ENCODE peak calls at places on chromosomes 3 and 15, in ten cellular contexts. One of them, this sample, is unnamed.

GRCh38 chr3:173395412-173396181 is 1.9 kb upstream of the NLGN1 start:
- DNase-seq in Ammon's horn: peak
- DNase-seq in T follicular helper cell: no peak
- DNase-seq in stimulated activated effector memory CD8-positive, alpha-beta T cell treated with anti-CD3 and anti-CD28 coated beads, Interleukin-12 subunit alpha, Interleukin-12 subunit beta, amount 100 ng/mL, for 72 hours: no peak
- DNase-seq in GM12864: no peak
- DNase-seq in sigmoid colon: peak
- DNase-seq in NCI-H1092 treated with DMSO at 0.1 percent for 48 hours: peak
- DNase-seq in Panc1: no peak
- DNase-seq in activated naive CD4-positive, alpha-beta T cell treated with anti-CD3 and anti-CD28 coated beads for 36 hours: peak
- DNase-seq in heart left ventricle: peak
- DNase-seq in this sample: no peak

GRCh38 chr15:69713726-69714559 is 261.3 kb downstream of the RPLP1 start:
- DNase-seq in Ammon's horn: no peak
- DNase-seq in T follicular helper cell: peak
- DNase-seq in stimulated activated effector memory CD8-positive, alpha-beta T cell treated with anti-CD3 and anti-CD28 coated beads, Interleukin-12 subunit alpha, Interleukin-12 subunit beta, amount 100 ng/mL, for 72 hours: peak
- DNase-seq in GM12864: peak
- DNase-seq in sigmoid colon: no peak
- DNase-seq in NCI-H1092 treated with DMSO at 0.1 percent for 48 hours: no peak
- DNase-seq in Panc1: no peak
- DNase-seq in activated naive CD4-positive, alpha-beta T cell treated with anti-CD3 and anti-CD28 coated beads for 36 hours: peak
- DNase-seq in heart left ventricle: no peak
- DNase-seq in this sample: no peak

GRCh38 chr15:60299452-60300047 is 98.2 kb downstream of the ANXA2 start:
- DNase-seq in Ammon's horn: peak
- DNase-seq in T follicular helper cell: no peak
- DNase-seq in stimulated activated effector memory CD8-positive, alpha-beta T cell treated with anti-CD3 and anti-CD28 coated beads, Interleukin-12 subunit alpha, Interleukin-12 subunit beta, amount 100 ng/mL, for 72 hours: no peak
- DNase-seq in GM12864: no peak
- DNase-seq in sigmoid colon: no peak
- DNase-seq in NCI-H1092 treated with DMSO at 0.1 percent for 48 hours: peak
- DNase-seq in Panc1: no peak
- DNase-seq in activated naive CD4-positive, alpha-beta T cell treated with anti-CD3 and anti-CD28 coated beads for 36 hours: no peak
- DNase-seq in heart left ventricle: no peak
- DNase-seq in this sample: no peak

GRCh38 chr3:151837057-151837456 is 23.1 kb downstream of the AADAC start:
- DNase-seq in Ammon's horn: no peak
- DNase-seq in T follicular helper cell: no peak
- DNase-seq in stimulated activated effector memory CD8-positive, alpha-beta T cell treated with anti-CD3 and anti-CD28 coated beads, Interleukin-12 subunit alpha, Interleukin-12 subunit beta, amount 100 ng/mL, for 72 hours: no peak
- DNase-seq in GM12864: no peak
- DNase-seq in sigmoid colon: no peak
- DNase-seq in NCI-H1092 treated with DMSO at 0.1 percent for 48 hours: no peak
- DNase-seq in Panc1: peak
- DNase-seq in activated naive CD4-positive, alpha-beta T cell treated with anti-CD3 and anti-CD28 coated beads for 36 hours: no peak
- DNase-seq in heart left ventricle: no peak
- DNase-seq in this sample: peak

GRCh38 chr3:123711356-123711755 is 126.5 kb upstream of the HACD2 start:
- DNase-seq in Ammon's horn: no peak
- DNase-seq in T follicular helper cell: no peak
- DNase-seq in stimulated activated effector memory CD8-positive, alpha-beta T cell treated with anti-CD3 and anti-CD28 coated beads, Interleukin-12 subunit alpha, Interleukin-12 subunit beta, amount 100 ng/mL, for 72 hours: no peak
- DNase-seq in GM12864: no peak
- DNase-seq in sigmoid colon: no peak
- DNase-seq in NCI-H1092 treated with DMSO at 0.1 percent for 48 hours: no peak
- DNase-seq in Panc1: no peak
- DNase-seq in activated naive CD4-positive, alpha-beta T cell treated with anti-CD3 and anti-CD28 coated beads for 36 hours: no peak
- DNase-seq in heart left ventricle: no peak
- DNase-seq in this sample: no peak

GRCh38 chr3:187973977-187974856 is 179.7 kb upstream of the LPP start:
- DNase-seq in Ammon's horn: no peak
- DNase-seq in T follicular helper cell: no peak
- DNase-seq in stimulated activated effector memory CD8-positive, alpha-beta T cell treated with anti-CD3 and anti-CD28 coated beads, Interleukin-12 subunit alpha, Interleukin-12 subunit beta, amount 100 ng/mL, for 72 hours: no peak
- DNase-seq in GM12864: no peak
- DNase-seq in sigmoid colon: no peak
- DNase-seq in NCI-H1092 treated with DMSO at 0.1 percent for 48 hours: no peak
- DNase-seq in Panc1: no peak
- DNase-seq in activated naive CD4-positive, alpha-beta T cell treated with anti-CD3 and anti-CD28 coated beads for 36 hours: no peak
- DNase-seq in heart left ventricle: no peak
- DNase-seq in this sample: no peak

GRCh38 chr3:115476472-115476871 is 146.8 kb upstream of the GAP43 start:
- DNase-seq in Ammon's horn: no peak
- DNase-seq in T follicular helper cell: no peak
- DNase-seq in stimulated activated effector memory CD8-positive, alpha-beta T cell treated with anti-CD3 and anti-CD28 coated beads, Interleukin-12 subunit alpha, Interleukin-12 subunit beta, amount 100 ng/mL, for 72 hours: no peak
- DNase-seq in GM12864: no peak
- DNase-seq in sigmoid colon: no peak
- DNase-seq in NCI-H1092 treated with DMSO at 0.1 percent for 48 hours: no peak
- DNase-seq in Panc1: no peak
- DNase-seq in activated naive CD4-positive, alpha-beta T cell treated with anti-CD3 and anti-CD28 coated beads for 36 hours: no peak
- DNase-seq in heart left ventricle: no peak
- DNase-seq in this sample: no peak

GRCh38 chr3:25457642-25458419 is 29.8 kb downstream of the RARB start:
- DNase-seq in Ammon's horn: no peak
- DNase-seq in T follicular helper cell: no peak
- DNase-seq in stimulated activated effector memory CD8-positive, alpha-beta T cell treated with anti-CD3 and anti-CD28 coated beads, Interleukin-12 subunit alpha, Interleukin-12 subunit beta, amount 100 ng/mL, for 72 hours: no peak
- DNase-seq in GM12864: no peak
- DNase-seq in sigmoid colon: no peak
- DNase-seq in NCI-H1092 treated with DMSO at 0.1 percent for 48 hours: no peak
- DNase-seq in Panc1: no peak
- DNase-seq in activated naive CD4-positive, alpha-beta T cell treated with anti-CD3 and anti-CD28 coated beads for 36 hours: no peak
- DNase-seq in heart left ventricle: no peak
- DNase-seq in this sample: no peak

GRCh38 chr15:78634251-78635145 is 6.5 kb downstream of the CHRNB4 start:
- DNase-seq in Ammon's horn: no peak
- DNase-seq in T follicular helper cell: no peak
- DNase-seq in stimulated activated effector memory CD8-positive, alpha-beta T cell treated with anti-CD3 and anti-CD28 coated beads, Interleukin-12 subunit alpha, Interleukin-12 subunit beta, amount 100 ng/mL, for 72 hours: no peak
- DNase-seq in GM12864: no peak
- DNase-seq in sigmoid colon: no peak
- DNase-seq in NCI-H1092 treated with DMSO at 0.1 percent for 48 hours: no peak
- DNase-seq in Panc1: no peak
- DNase-seq in activated naive CD4-positive, alpha-beta T cell treated with anti-CD3 and anti-CD28 coated beads for 36 hours: no peak
- DNase-seq in heart left ventricle: no peak
- DNase-seq in this sample: no peak

GRCh38 chr3:99965077-99965476 is 147.4 kb downstream of the CMSS1 start:
- DNase-seq in Ammon's horn: no peak
- DNase-seq in T follicular helper cell: no peak
- DNase-seq in stimulated activated effector memory CD8-positive, alpha-beta T cell treated with anti-CD3 and anti-CD28 coated beads, Interleukin-12 subunit alpha, Interleukin-12 subunit beta, amount 100 ng/mL, for 72 hours: no peak
- DNase-seq in GM12864: no peak
- DNase-seq in sigmoid colon: no peak
- DNase-seq in NCI-H1092 treated with DMSO at 0.1 percent for 48 hours: no peak
- DNase-seq in Panc1: no peak
- DNase-seq in activated naive CD4-positive, alpha-beta T cell treated with anti-CD3 and anti-CD28 coated beads for 36 hours: no peak
- DNase-seq in heart left ventricle: no peak
- DNase-seq in this sample: no peak

GRCh38 chr3:106247902-106248684 is 379.3 kb upstream of the CBLB start:
- DNase-seq in Ammon's horn: no peak
- DNase-seq in T follicular helper cell: no peak
- DNase-seq in stimulated activated effector memory CD8-positive, alpha-beta T cell treated with anti-CD3 and anti-CD28 coated beads, Interleukin-12 subunit alpha, Interleukin-12 subunit beta, amount 100 ng/mL, for 72 hours: no peak
- DNase-seq in GM12864: no peak
- DNase-seq in sigmoid colon: no peak
- DNase-seq in NCI-H1092 treated with DMSO at 0.1 percent for 48 hours: no peak
- DNase-seq in Panc1: no peak
- DNase-seq in activated naive CD4-positive, alpha-beta T cell treated with anti-CD3 and anti-CD28 coated beads for 36 hours: peak
- DNase-seq in heart left ventricle: no peak
- DNase-seq in this sample: no peak

GRCh38 chr3:9820944-9821343 is 10.9 kb downstream of the TTLL3 start:
- DNase-seq in Ammon's horn: no peak
- DNase-seq in T follicular helper cell: no peak
- DNase-seq in stimulated activated effector memory CD8-positive, alpha-beta T cell treated with anti-CD3 and anti-CD28 coated beads, Interleukin-12 subunit alpha, Interleukin-12 subunit beta, amount 100 ng/mL, for 72 hours: no peak
- DNase-seq in GM12864: no peak
- DNase-seq in sigmoid colon: no peak
- DNase-seq in NCI-H1092 treated with DMSO at 0.1 percent for 48 hours: no peak
- DNase-seq in Panc1: no peak
- DNase-seq in activated naive CD4-positive, alpha-beta T cell treated with anti-CD3 and anti-CD28 coated beads for 36 hours: no peak
- DNase-seq in heart left ventricle: no peak
- DNase-seq in this sample: peak

GRCh38 chr3:7508821-7509220 is 647.9 kb downstream of the GRM7 start:
- DNase-seq in Ammon's horn: no peak
- DNase-seq in T follicular helper cell: no peak
- DNase-seq in stimulated activated effector memory CD8-positive, alpha-beta T cell treated with anti-CD3 and anti-CD28 coated beads, Interleukin-12 subunit alpha, Interleukin-12 subunit beta, amount 100 ng/mL, for 72 hours: no peak
- DNase-seq in GM12864: no peak
- DNase-seq in sigmoid colon: no peak
- DNase-seq in NCI-H1092 treated with DMSO at 0.1 percent for 48 hours: no peak
- DNase-seq in Panc1: no peak
- DNase-seq in activated naive CD4-positive, alpha-beta T cell treated with anti-CD3 and anti-CD28 coated beads for 36 hours: no peak
- DNase-seq in heart left ventricle: no peak
- DNase-seq in this sample: no peak

GRCh38 chr3:41681479-41681878 is 280.4 kb downstream of the ULK4 start:
- DNase-seq in Ammon's horn: no peak
- DNase-seq in T follicular helper cell: no peak
- DNase-seq in stimulated activated effector memory CD8-positive, alpha-beta T cell treated with anti-CD3 and anti-CD28 coated beads, Interleukin-12 subunit alpha, Interleukin-12 subunit beta, amount 100 ng/mL, for 72 hours: no peak
- DNase-seq in GM12864: no peak
- DNase-seq in sigmoid colon: no peak
- DNase-seq in NCI-H1092 treated with DMSO at 0.1 percent for 48 hours: no peak
- DNase-seq in Panc1: no peak
- DNase-seq in activated naive CD4-positive, alpha-beta T cell treated with anti-CD3 and anti-CD28 coated beads for 36 hours: no peak
- DNase-seq in heart left ventricle: no peak
- DNase-seq in this sample: no peak

GRCh38 chr3:3110299-3110630 is at the start of gene IL5RA:
- DNase-seq in Ammon's horn: no peak
- DNase-seq in T follicular helper cell: no peak
- DNase-seq in stimulated activated effector memory CD8-positive, alpha-beta T cell treated with anti-CD3 and anti-CD28 coated beads, Interleukin-12 subunit alpha, Interleukin-12 subunit beta, amount 100 ng/mL, for 72 hours: no peak
- DNase-seq in GM12864: no peak
- DNase-seq in sigmoid colon: no peak
- DNase-seq in NCI-H1092 treated with DMSO at 0.1 percent for 48 hours: peak
- DNase-seq in Panc1: no peak
- DNase-seq in activated naive CD4-positive, alpha-beta T cell treated with anti-CD3 and anti-CD28 coated beads for 36 hours: no peak
- DNase-seq in heart left ventricle: no peak
- DNase-seq in this sample: peak

GRCh38 chr15:60130811-60131210 is 126.7 kb downstream of the FOXB1 start:
- DNase-seq in Ammon's horn: no peak
- DNase-seq in T follicular helper cell: no peak
- DNase-seq in stimulated activated effector memory CD8-positive, alpha-beta T cell treated with anti-CD3 and anti-CD28 coated beads, Interleukin-12 subunit alpha, Interleukin-12 subunit beta, amount 100 ng/mL, for 72 hours: no peak
- DNase-seq in GM12864: no peak
- DNase-seq in sigmoid colon: no peak
- DNase-seq in NCI-H1092 treated with DMSO at 0.1 percent for 48 hours: no peak
- DNase-seq in Panc1: no peak
- DNase-seq in activated naive CD4-positive, alpha-beta T cell treated with anti-CD3 and anti-CD28 coated beads for 36 hours: no peak
- DNase-seq in heart left ventricle: no peak
- DNase-seq in this sample: no peak